ENCODE peak calls at places on chromosomes 13 and 19, in four cellular contexts. X, O, D and M are unnamed samples.

GRCh38 chr13:93224545-93224944 is 2.1 kb upstream of the GPC6 start:
- DNase-seq in X (no peak), O (no peak), D (peak), M (peak)

GRCh38 chr19:5306531-5306930 is 34.1 kb downstream of the PTPRS start:
- DNase-seq in X (no peak), O (no peak), D (no peak), M (no peak)

GRCh38 chr13:113827021-113827420 is 36.9 kb downstream of the GAS6 start:
- DNase-seq in X (no peak), O (no peak), D (no peak), M (no peak)

GRCh38 chr13:30690282-30691188 is 44.8 kb upstream of the ALOX5AP start:
- DNase-seq in X (no peak), O (no peak), D (no peak), M (no peak)

GRCh38 chr13:83378901-83379300 is 503.4 kb downstream of the SLITRK1 start:
- DNase-seq in X (no peak), O (no peak), D (no peak), M (no peak)

GRCh38 chr13:91401916-91402315 is 3.5 kb downstream of the GPC5 start:
- DNase-seq in X (no peak), O (no peak), D (no peak), M (no peak)

GRCh38 chr19:36169084-36169760 is 17.0 kb upstream of the COX7A1 start:
- DNase-seq in X (no peak), O (no peak), D (no peak), M (no peak)

GRCh38 chr19:12481781-12482504 is 2.7 kb downstream of the ZNF709 start:
- DNase-seq in X (no peak), O (no peak), D (peak), M (no peak)

GRCh38 chr19:4007836-4008539 is 452 bp downstream of the PIAS4 start:
- DNase-seq in X (no peak), O (no peak), D (peak), M (no peak)

GRCh38 chr19:3699071-3699740 is 1.1 kb downstream of the PIP5K1C start:
- DNase-seq in X (no peak), O (no peak), D (no peak), M (no peak)

GRCh38 chr19:33603377-33603776 is 18.4 kb upstream of the CHST8 start:
- DNase-seq in X (no peak), O (no peak), D (no peak), M (no peak)

GRCh38 chr13:53151692-53152421 is 123.2 kb downstream of the OLFM4 start:
- DNase-seq in X (peak), O (peak), D (peak), M (peak)

GRCh38 chr19:40055832-40056504 is at the start of gene ZNF780B:
- DNase-seq in X (peak), O (peak), D (peak), M (peak)

GRCh38 chr19:45800009-45800553 is 7.4 kb upstream of the DMWD start:
- DNase-seq in X (no peak), O (no peak), D (no peak), M (no peak)

GRCh38 chr19:5718579-5719273 is 1.2 kb downstream of the LONP1 start:
- DNase-seq in X (peak), O (no peak), D (peak), M (no peak)

GRCh38 chr19:40282920-40283319 is 2.2 kb downstream of the AKT2 start:
- DNase-seq in X (no peak), O (no peak), D (no peak), M (no peak)

GRCh38 chr13:35882722-35883497 is 248.3 kb downstream of the DCLK1 start:
- DNase-seq in X (no peak), O (no peak), D (no peak), M (no peak)

GRCh38 chr19:8526345-8527062 is 12.5 kb upstream of the ZNF414 start:
- DNase-seq in X (no peak), O (peak), D (peak), M (peak)

GRCh38 chr13:23380534-23380933 is 53.0 kb downstream of the SACS start:
- DNase-seq in X (no peak), O (no peak), D (no peak), M (no peak)

GRCh38 chr13:65378484-65378883 is 1851.7 kb downstream of the PCDH9 start:
- DNase-seq in X (no peak), O (no peak), D (no peak), M (peak)

GRCh38 chr13:65378943-65379519 is 1851.1 kb downstream of the PCDH9 start:
- DNase-seq in X (no peak), O (no peak), D (no peak), M (peak)
- TF ChIP-seq YY1 in X (no peak), O (no peak), D (no peak), M (no peak)

GRCh38 chr19:10222201-10222890 is 8.8 kb downstream of the S1PR2 start:
- DNase-seq in X (no peak), O (no peak), D (no peak), M (no peak)

GRCh38 chr19:10220695-10221094 is 10.4 kb downstream of the S1PR2 start:
- DNase-seq in X (no peak), O (no peak), D (no peak), M (no peak)

GRCh38 chr19:10219678-10220077 is 11.5 kb downstream of the S1PR2 start:
- DNase-seq in X (peak), O (peak), D (peak), M (peak)

GRCh38 chr19:10214784-10215183 is 16.3 kb downstream of the S1PR2 start:
- DNase-seq in X (no peak), O (no peak), D (no peak), M (no peak)

DNA sequence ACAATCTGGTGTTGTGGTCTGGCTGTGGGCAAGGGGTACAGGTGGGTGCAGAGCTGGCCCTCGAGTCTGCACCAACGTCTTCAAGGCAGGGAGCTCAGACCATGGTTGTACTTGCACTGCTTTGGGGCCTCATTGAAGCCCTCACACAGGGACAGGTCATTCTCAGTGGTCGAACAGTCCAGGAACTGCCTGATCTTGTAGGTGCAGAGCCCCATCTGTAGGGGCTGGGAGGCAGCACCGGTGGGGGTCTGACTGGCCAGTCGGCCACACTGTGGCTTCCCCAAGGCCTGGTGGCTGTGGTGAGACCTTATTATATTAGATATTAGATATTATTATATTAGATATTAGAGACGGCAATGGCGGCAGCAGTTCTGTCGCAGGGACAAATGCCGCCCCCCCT is 14.0 kb downstream of the S1PR2 start:
- DNase-seq in X (no peak), O (no peak), D (no peak), M (no peak)
- TF ChIP-seq SUZ12 in X (no peak), O (no peak), D (no peak), M (no peak)

GRCh38 chr13:65453982-65454381 is 1776.2 kb downstream of the PCDH9 start:
- DNase-seq in X (no peak), O (no peak), D (no peak), M (no peak)

GRCh38 chr13:65460136-65460535 is 1770.0 kb downstream of the PCDH9 start:
- DNase-seq in X (no peak), O (no peak), D (no peak), M (no peak)

GRCh38 chr13:65461590-65461989 is 1768.5 kb downstream of the PCDH9 start:
- DNase-seq in X (no peak), O (no peak), D (no peak), M (no peak)

GRCh38 chr13:65454403-65454802 is 1775.7 kb downstream of the PCDH9 start:
- DNase-seq in X (no peak), O (no peak), D (no peak), M (no peak)

DNA sequence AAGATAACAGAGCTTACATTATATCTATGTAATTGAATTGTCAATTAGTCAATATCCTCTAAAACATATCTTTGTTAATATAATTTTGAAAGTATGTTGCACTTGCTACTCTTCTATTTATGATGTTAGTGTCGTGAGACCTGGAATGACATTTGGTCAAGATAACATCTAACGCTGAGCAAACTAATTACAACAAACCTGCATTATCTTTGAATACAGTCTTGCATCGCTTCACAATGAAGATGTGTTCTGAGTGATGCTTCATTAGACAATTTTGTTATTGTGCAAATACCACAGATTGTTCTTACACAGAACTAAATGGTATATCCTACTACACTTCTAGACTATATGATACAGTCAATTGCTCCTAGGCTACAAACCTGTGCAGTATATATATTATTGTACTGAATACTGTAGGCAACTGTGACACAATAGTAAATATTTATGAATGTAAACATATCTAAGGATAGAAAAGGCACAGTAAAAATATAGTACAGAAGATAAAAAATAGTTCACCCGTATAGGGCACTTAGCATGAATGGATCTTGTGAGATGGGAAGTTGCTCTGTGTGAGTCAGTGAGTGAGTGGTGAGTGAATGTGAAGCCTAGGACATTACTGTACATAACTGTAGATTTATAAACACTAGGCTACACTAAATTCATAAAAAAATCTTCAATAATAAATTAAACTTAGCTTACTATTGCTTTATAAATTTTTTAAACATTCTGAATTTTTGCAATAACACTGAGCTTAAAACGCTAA is 1773.8 kb downstream of the PCDH9 start:
- DNase-seq in X (no peak), O (no peak), D (no peak), M (no peak)
- TF ChIP-seq ZNF274 in X (no peak), O (no peak), D (no peak), M (no peak)

GRCh38 chr13:110712849-110713641 is 455 bp upstream of the ING1 start:
- DNase-seq in X (peak), O (peak), D (peak), M (peak)

GRCh38 chr13:110714798-110715394 is 1.4 kb downstream of the ING1 start:
- DNase-seq in X (no peak), O (no peak), D (peak), M (no peak)

GRCh38 chr13:110713981-110714797 is 689 bp downstream of the ING1 start:
- DNase-seq in X (no peak), O (no peak), D (peak), M (peak)

GRCh38 chr13:110712081-110712848 is 1.2 kb upstream of the ING1 start:
- DNase-seq in X (peak), O (no peak), D (peak), M (peak)

DNA sequence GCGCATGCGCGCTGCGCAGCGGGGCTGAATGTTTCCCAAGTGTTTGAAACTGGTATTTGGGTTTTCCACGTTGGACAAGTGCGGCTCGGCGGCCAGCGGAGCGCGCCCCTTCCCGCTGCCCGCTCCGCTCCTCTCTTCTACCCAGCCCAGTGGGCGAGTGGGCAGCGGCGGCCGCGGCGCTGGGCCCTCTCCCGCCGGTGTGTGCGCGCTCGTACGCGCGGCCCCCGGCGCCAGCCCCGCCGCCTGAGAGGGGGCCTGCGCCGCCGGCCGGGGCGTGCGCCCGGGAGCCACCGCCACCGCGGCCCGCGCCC is at the start of gene ING1:
- DNase-seq in X (no peak), O (no peak), D (no peak), M (no peak)
- TF ChIP-seq YY1 in X (no peak), O (no peak), D (no peak), M (no peak)

DNA sequence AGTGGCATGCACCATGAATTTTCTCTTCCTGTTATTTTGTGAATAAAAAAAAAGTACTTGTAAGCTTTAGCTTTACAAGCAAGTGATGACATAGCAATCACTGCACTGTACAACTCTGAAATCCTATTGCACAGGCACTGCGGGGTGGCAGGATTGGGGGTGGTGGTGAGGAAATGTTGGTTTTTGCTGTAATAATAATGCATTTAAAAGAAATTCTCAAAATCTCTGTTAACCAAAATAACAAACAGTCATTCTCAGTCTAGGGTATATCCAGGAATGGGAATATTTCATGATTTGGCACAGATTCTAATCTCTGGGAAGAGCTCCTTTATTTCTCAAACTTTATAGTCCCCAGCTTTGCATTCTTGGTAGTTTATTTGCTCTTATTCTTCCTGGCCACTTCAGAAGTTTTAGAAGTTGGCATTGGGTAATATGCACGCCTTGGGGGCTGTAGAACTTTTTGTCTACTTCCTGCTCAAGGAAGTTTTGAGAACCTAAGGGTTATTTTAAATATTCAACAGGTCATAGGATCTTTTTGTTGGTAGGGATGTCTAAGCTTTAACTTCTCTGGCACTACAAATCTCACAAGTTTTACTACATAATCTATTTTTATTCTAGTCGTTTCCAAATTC is 353.0 kb upstream of the KLF12 start:
- DNase-seq in X (no peak), O (no peak), D (no peak), M (no peak)
- TF ChIP-seq SUZ12 in X (no peak), O (no peak), D (no peak), M (no peak)